ENCODE peak calls at places on chromosomes 6 and 20, in five cellular contexts. L is HepG2, X is K562, H is A549, C is H1. Y is an unnamed sample.

GRCh38 chr20:59165389-59165785 is 1.8 kb downstream of the ZNF831 start:
- DNase-seq in L (no peak), X (no peak), H (no peak), C (no peak), Y (no peak)

GRCh38 chr20:3765171-3765887 is 2.2 kb downstream of the ADISSP start:
- DNase-seq in L (no peak), X (no peak), H (no peak), C (no peak), Y (no peak)

GRCh38 chr20:8388707-8389106 is 256.6 kb downstream of the PLCB1 start:
- DNase-seq in L (no peak), X (no peak), H (no peak), C (no peak), Y (no peak)

GRCh38 chr6:154786144-154786868 is 53.1 kb downstream of the SCAF8 start:
- DNase-seq in L (no peak), X (no peak), H (no peak), C (no peak), Y (no peak)

GRCh38 chr20:32603046-32603726 is 18.1 kb upstream of the NOL4L start:
- DNase-seq in L (no peak), X (no peak), H (no peak), C (no peak), Y (no peak)

GRCh38 chr20:37406010-37406998 is 60.4 kb downstream of the SRC start:
- DNase-seq in L (no peak), X (peak), H (peak), C (no peak), Y (peak)

GRCh38 chr20:49450281-49450707 is 32.2 kb downstream of the KCNB1 start:
- DNase-seq in L (no peak), X (no peak), H (no peak), C (no peak), Y (peak)

GRCh38 chr6:93784794-93785757 is 365.7 kb upstream of the EPHA7 start:
- DNase-seq in L (no peak), X (no peak), H (no peak), C (no peak), Y (no peak)

GRCh38 chr20:50321797-50322480 is 131.3 kb downstream of the CEBPB start:
- DNase-seq in L (no peak), X (no peak), H (no peak), C (no peak), Y (peak)

GRCh38 chr6:154995241-154996162 is at the start of gene TIAM2:
- DNase-seq in L (no peak), X (no peak), H (peak), C (peak), Y (peak)

GRCh38 chr20:37228111-37228510 is 33.5 kb downstream of the GHRH start:
- DNase-seq in L (no peak), X (no peak), H (no peak), C (no peak), Y (no peak)

GRCh38 chr6:12911387-12911960 is 194.9 kb downstream of the PHACTR1 start:
- DNase-seq in L (peak), X (peak), H (peak), C (no peak), Y (peak)

GRCh38 chr6:31158863-31159855 is 770 bp downstream of the TCF19 start:
- DNase-seq in L (peak), X (peak), H (peak), C (peak), Y (peak)

GRCh38 chr6:123841067-123841896 is 37.6 kb downstream of the NKAIN2 start:
- DNase-seq in L (no peak), X (no peak), H (no peak), C (no peak), Y (no peak)

DNA sequence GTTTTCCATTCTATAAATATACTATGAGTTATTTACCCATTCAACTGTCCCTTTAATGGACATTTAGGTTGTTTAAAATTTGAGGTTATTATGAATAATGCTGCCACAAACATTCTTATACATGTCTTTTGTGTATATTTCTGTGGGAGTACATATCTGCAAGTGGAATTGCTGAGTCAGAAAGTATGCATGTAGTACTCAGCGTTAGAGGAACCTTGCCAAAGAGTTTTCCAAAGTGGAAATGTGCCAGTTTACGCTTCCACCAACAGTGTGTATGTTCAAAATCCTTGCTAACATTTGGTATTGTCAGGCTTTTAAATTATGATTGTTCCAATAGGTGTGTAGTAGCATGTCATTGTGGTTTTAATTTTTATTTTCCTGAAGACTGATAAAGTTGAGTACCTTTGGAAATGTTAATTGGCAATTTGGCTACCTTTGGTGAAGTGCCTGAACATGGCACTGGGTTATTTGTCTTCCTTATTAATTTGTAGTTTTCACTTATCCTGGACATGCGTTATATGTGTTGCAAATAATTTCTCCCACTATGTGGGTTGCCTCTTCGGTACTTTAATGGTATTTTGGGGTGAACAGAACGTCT is 341.2 kb downstream of the CD83 start:
- DNase-seq in L (no peak), X (peak), H (no peak), C (no peak), Y (no peak)
- TF ChIP-seq CHD2 in L (no peak), X (no peak), H (no peak), C (no peak), Y (no peak)

DNA sequence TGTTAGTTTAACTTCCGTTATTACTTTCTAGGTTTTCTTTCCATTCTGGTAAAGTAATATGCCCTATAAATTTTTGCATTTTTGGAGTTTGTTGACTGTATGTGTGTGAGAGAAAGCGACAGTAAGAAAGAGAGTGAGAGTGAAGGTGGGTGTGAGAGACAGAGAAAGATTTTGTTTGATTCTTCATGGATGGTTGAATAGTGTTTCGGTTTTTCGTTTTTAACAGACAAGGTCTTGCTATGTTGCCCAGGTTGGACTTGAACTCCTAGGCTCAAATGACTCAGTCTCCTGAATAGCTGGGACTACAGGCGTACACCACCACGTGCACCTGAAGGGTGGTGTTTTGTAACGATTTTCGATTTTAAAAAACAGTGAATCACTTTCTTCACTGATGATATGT is 329.1 kb upstream of the RUNX2 start:
- DNase-seq in L (no peak), X (no peak), H (no peak), C (no peak), Y (no peak)
- H3K4me3 ChIP-seq in L (no peak), X (no peak), H (no peak), C (no peak), Y (no peak)

DNA sequence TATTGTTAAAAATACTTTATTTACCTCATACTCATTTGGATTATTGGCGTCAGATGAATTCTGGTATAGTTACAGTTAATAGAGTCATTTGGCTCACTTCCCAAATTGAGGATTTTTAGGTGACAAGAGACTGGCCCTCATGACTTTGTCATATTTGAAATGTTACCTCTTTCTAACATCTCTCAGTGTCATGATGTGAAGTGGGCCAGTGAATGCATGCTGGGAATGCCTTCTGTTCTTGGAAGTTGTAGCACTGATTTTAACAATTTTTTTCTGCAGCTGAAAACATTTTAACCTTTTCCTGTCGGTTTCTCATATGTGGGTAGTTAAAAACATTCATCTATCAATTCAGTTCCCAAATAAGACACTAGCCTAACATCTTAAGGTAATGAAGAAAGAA is 109.8 kb downstream of the B3GAT2 start:
- DNase-seq in L (no peak), X (no peak), H (no peak), C (no peak), Y (no peak)
- TF ChIP-seq USF2 in L (no peak), X (no peak), H (no peak), C (no peak), Y (no peak)

GRCh38 chr6:131946992-131947955 is 3.9 kb downstream of the CCN2 start:
- DNase-seq in L (peak), X (no peak), H (no peak), C (no peak), Y (no peak)

GRCh38 chr6:131948221-131948661 is 2.9 kb downstream of the CCN2 start:
- DNase-seq in L (peak), X (no peak), H (no peak), C (no peak), Y (no peak)

GRCh38 chr6:131949909-131950766 is 1.0 kb downstream of the CCN2 start:
- DNase-seq in L (peak), X (no peak), H (peak), C (peak), Y (peak)

GRCh38 chr6:131949615-131949908 is 1.6 kb downstream of the CCN2 start:
- DNase-seq in L (no peak), X (no peak), H (no peak), C (no peak), Y (no peak)

DNA sequence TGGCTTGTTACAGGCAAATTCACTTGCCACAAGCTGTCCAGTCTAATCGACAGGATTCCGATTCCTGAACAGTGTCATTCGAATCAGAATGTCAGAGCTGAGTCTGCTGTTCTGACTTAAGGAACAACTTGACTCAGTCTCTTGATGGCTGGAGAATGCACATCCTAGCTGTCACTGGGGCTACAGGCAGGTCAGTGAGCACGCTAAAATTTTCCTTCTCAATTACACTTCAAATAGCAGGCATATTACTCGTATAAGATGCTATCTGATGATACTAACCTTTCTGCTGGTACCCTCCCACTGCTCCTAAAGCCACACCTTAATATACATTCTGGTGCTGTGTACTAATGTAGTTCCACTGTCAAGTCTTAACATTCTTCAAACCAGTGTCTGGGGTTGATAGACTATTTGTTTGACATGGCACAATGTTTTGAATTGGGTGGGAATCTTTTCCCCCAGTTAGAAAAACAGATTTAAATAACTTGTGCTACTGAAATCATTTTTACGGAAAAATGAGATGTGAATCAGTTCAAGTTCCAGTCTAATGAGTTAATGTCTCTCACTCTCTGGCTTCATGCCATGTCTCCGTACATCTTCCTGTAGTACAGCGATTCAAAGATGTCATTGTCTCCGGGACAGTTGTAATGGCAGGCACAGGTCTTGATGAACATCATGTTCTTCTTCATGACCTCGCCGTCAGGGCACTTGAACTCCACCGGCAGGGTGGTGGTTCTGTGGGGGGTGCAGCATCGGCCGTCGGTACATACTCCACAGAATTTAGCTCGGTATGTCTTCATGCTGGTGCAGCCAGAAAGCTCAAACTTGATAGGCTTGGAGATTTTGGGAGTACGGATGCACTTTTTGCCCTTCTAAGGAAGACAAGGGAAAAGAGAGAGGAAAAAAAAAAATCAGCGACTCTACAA is 2.2 kb downstream of the CCN2 start:
- DNase-seq in L (peak), X (no peak), H (no peak), C (no peak), Y (no peak)
- TF ChIP-seq CHD2 in L (no peak), X (no peak), H (no peak), C (no peak), Y (no peak)

DNA sequence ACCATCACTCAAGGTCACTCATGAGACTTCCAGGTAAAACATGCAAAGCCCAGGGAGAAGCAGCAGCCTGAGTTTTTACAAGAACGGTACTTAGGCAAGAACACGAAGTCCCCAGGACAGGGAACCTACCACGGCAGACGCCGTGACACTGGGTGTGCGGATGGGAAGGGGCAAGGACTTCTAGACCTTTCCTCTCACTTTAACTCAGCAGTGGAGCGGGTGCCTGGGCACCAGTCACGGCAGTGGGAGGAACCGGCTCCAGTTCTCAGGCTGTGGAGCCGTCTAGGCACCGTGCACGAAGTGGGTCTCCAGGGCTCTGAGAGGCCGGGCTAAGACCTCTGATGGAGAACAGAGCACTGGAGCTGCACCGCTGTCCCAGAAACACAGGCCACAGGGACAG is 2.5 kb downstream of the ZBTB46 start:
- DNase-seq in L (no peak), X (no peak), H (no peak), C (no peak), Y (no peak)
- H3K4me3 ChIP-seq in L (no peak), X (no peak), H (no peak), C (no peak), Y (no peak)

DNA sequence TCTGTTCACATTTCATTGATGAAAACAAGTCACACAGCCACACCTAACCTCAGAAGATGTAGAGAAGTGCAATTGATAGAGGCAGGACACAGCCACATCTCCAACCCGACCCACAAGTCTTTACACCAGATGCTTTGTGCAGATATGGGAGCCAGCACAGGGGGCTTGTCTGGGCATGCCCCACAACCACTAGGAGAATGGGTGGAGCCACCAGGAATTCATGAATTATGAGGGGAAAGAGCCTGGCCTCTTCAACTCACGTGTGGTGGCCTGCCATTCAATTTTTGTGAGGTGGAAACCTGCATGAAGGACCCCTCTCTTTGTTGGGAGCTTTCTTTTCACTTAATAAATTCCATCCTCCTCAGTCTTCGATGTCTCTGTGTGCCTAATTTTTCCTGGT is 79.2 kb downstream of the OGFRL1 start:
- DNase-seq in L (no peak), X (no peak), H (no peak), C (no peak), Y (no peak)
- TF ChIP-seq USF2 in L (no peak), X (no peak), H (no peak), C (no peak), Y (no peak)

GRCh38 chr20:35831029-35831428 is 59.2 kb downstream of the PHF20 start:
- DNase-seq in L (no peak), X (no peak), H (no peak), C (no peak), Y (no peak)

GRCh38 chr20:35828916-35829315 is 57.1 kb downstream of the PHF20 start:
- DNase-seq in L (no peak), X (no peak), H (no peak), C (no peak), Y (no peak)

GRCh38 chr20:35828434-35828833 is 56.6 kb downstream of the PHF20 start:
- DNase-seq in L (no peak), X (no peak), H (no peak), C (no peak), Y (peak)

GRCh38 chr20:35831983-35832382 is 60.2 kb downstream of the PHF20 start:
- DNase-seq in L (no peak), X (no peak), H (no peak), C (no peak), Y (no peak)

GRCh38 chr20:35830264-35830663 is 58.4 kb downstream of the PHF20 start:
- DNase-seq in L (no peak), X (no peak), H (no peak), C (no peak), Y (no peak)
- TF ChIP-seq CHD2 in L (no peak), X (no peak), H (no peak), C (no peak), Y (no peak)

DNA sequence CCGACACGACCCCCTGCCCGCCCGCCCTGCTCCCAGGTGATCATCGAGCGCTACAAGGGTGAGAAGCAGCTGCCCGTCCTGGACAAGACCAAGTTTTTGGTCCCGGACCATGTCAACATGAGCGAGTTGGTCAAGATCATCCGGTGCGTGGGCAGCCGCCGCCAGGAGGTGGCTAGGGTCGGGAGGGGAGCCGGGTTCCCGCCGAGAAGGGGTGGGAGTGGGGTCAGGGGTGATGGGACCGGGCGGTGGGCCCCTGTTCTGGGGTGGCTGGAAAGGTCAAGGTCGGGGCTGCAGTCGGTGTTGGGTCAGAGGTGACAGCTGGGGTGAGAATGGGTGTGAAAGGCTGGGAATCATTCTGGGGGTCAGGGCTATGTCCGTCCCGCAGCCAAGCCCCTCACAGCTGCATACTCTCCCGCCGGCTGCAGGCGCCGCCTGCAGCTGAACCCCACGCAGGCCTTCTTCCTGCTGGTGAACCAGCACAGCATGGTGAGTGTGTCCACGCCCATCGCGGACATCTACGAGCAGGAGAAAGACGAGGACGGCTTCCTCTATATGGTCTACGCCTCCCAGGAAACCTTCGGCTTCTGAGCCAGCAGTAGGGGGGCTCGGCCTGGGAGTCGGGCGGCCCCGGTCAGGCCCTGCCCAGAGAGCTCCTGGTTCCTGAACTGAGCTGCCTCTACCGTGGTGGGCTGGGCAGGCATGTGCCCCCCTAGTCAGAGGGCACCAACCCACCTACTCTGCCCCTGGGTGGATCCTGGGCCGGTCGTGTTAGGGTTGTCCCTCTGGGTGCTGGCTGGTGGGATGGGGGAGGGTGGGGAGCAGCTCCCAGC is 1.0 kb downstream of the MAP1LC3A start:
- DNase-seq in L (no peak), X (no peak), H (no peak), C (no peak), Y (peak)
- H3K4me3 ChIP-seq in L (no peak), X (no peak), H (peak), C (peak), Y (peak)